ENCODE peak calls at places on chromosomes 1 and 21, in nine cellular contexts. H is right cardiac atrium; S is small intestine; Q is hepatocyte; B is CD8-positive, alpha-beta T cell; A is dorsolateral prefrontal cortex; V is aorta; O is keratinocyte; W is DND-41. N is an unnamed sample.
A peak's percentile ranks its signal among the peaks of the same experiment; 100 is the strongest.

GRCh38 chr1:193625255-193625654 is 438.8 kb upstream of the B3GALT2 start:
- DNase-seq in H (no peak), V (no peak), A (no peak), Q (no peak), W (no peak), S (no peak), O (no peak), B (no peak), N (no peak)

GRCh38 chr1:161439280-161440232 is 65.7 kb upstream of the FCGR2A start:
- DNase-seq in Q (peak; percentile 23), S (peak; percentile 13), B (no peak), W (no peak), A (peak; percentile 3), O (no peak), H (peak; percentile 52), V (peak; percentile 79), N (no peak)

GRCh38 chr1:99648107-99648506 is 2.2 kb downstream of the PALMD start:
- DNase-seq in V (peak; percentile 75), W (no peak), Q (peak; percentile 21), S (peak; percentile 21), B (no peak), O (no peak), A (no peak), H (peak; percentile 86), N (no peak)

GRCh38 chr1:51000160-51000559 is 30.1 kb downstream of the CDKN2C start:
- DNase-seq in W (no peak), S (no peak), Q (no peak), O (no peak), A (no peak), V (no peak), B (no peak), H (no peak), N (no peak)

GRCh38 chr1:12541274-12542137 is 76.5 kb downstream of the DHRS3 start:
- DNase-seq in W (no peak), B (no peak), Q (peak; percentile 48), O (no peak), H (peak; percentile 87), A (no peak), S (no peak), V (peak; percentile 86), N (no peak)

GRCh38 chr1:51070011-51070410 is 32.0 kb upstream of the C1orf185 start:
- DNase-seq in A (no peak), S (no peak), W (no peak), V (no peak), O (no peak), H (no peak), B (no peak), Q (no peak), N (no peak)

GRCh38 chr1:43293896-43294760 is 6.7 kb upstream of the TIE1 start:
- DNase-seq in Q (no peak), S (peak; percentile 86), W (no peak), A (no peak), H (no peak), V (no peak), O (no peak), B (no peak), N (peak; percentile 39)

GRCh38 chr1:5189384-5189783 is 535.0 kb downstream of the AJAP1 start:
- DNase-seq in A (no peak), S (no peak), O (no peak), B (no peak), H (no peak), V (no peak), W (no peak), Q (no peak), N (no peak)

GRCh38 chr1:181100015-181100905 is 11.8 kb downstream of the IER5 start:
- DNase-seq in Q (no peak), B (no peak), V (no peak), A (no peak), W (peak; percentile 53), S (no peak), O (no peak), H (no peak), N (peak; percentile 66)

GRCh38 chr1:42933060-42933586 is 25.5 kb downstream of the SLC2A1 start:
- DNase-seq in Q (no peak), V (no peak), S (no peak), H (no peak), W (no peak), B (no peak), A (no peak), O (no peak), N (no peak)

GRCh38 chr1:161849518-161849917 is 83.4 kb downstream of the ATF6 start:
- DNase-seq in A (no peak), W (no peak), B (no peak), O (no peak), V (no peak), Q (no peak), S (no peak), H (no peak), N (no peak)

GRCh38 chr1:50645147-50645546 is 221.9 kb upstream of the DMRTA2 start:
- DNase-seq in A (no peak), O (no peak), W (no peak), S (no peak), V (no peak), H (no peak), B (no peak), Q (no peak), N (no peak)

GRCh38 chr1:156508205-156508954 is 7.8 kb upstream of the MEF2D start:
- DNase-seq in O (no peak), W (no peak), B (no peak), V (peak; percentile 92), S (no peak), H (peak; percentile 93), Q (no peak), A (no peak), N (no peak)

GRCh38 chr1:156506450-156506849 is 5.9 kb upstream of the MEF2D start:
- DNase-seq in O (no peak), A (no peak), B (no peak), W (no peak), V (no peak), S (no peak), H (no peak), Q (no peak), N (no peak)

GRCh38 chr1:156510709-156511108 is 10.1 kb upstream of the MEF2D start:
- DNase-seq in W (no peak), B (no peak), H (peak; percentile 95), V (peak; percentile 95), O (no peak), Q (no peak), A (peak; percentile 86), S (no peak), N (no peak)

GRCh38 chr1:156509424-156510035 is 9.0 kb upstream of the MEF2D start:
- DNase-seq in S (no peak), O (no peak), H (no peak), Q (no peak), A (no peak), V (no peak), W (no peak), B (no peak), N (no peak)

DNA sequence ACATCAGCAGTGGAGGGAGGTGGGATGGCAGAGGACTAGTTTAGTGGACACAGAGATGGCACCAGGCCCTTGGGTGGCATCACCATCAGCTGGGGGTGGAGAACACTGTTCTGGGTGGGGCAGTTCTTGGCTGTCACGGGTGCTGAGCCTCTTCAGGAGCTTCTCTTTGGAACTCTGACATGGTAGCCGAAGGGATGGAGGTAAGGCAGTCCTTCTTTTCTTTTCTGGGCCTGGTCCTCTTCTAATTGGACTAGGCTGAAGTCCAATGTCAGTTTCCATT is 8.3 kb upstream of the MEF2D start:
- DNase-seq in S (no peak), V (no peak), W (no peak), Q (no peak), H (no peak), O (no peak), B (no peak), A (no peak), N (no peak)
- H3K27ac ChIP-seq in S (peak overlapping the region; percentile 1), V (peak overlapping the region; percentile 98), W (no peak overlapping the region), Q (no peak overlapping the region), H (peak overlapping the region; percentile 97), O (no peak overlapping the region), B (no peak overlapping the region), A (peak overlapping the region; percentile 83), N (no peak overlapping the region)

DNA sequence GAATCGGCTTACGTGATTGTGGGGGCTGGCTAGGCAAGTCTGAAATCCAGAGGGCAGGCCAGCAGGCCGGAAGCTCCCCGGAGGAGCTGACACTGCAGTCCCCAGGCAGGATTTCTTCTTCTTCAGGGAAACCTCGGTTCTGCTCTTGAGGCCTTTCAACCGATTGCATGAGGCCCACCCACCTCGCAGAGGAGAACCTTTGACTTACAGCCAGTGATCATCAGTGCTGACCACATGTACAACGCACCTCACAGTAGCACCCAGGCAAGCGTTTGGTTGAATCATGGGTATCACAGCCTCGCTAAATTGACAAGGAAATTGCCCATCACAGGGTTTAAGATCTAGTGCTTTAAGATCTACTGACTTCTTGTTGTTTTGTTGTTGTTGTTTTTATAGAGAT is 23.6 kb upstream of the GPR157 start:
- DNase-seq in W (no peak), H (no peak), Q (no peak), A (no peak), B (no peak), O (no peak), V (no peak), S (no peak), N (no peak)
- H3K27ac ChIP-seq in W (no peak overlapping the region), H (no peak overlapping the region), Q (no peak overlapping the region), A (no peak overlapping the region), B (no peak overlapping the region), O (no peak overlapping the region), V (no peak overlapping the region), S (no peak overlapping the region), N (no peak overlapping the region)

DNA sequence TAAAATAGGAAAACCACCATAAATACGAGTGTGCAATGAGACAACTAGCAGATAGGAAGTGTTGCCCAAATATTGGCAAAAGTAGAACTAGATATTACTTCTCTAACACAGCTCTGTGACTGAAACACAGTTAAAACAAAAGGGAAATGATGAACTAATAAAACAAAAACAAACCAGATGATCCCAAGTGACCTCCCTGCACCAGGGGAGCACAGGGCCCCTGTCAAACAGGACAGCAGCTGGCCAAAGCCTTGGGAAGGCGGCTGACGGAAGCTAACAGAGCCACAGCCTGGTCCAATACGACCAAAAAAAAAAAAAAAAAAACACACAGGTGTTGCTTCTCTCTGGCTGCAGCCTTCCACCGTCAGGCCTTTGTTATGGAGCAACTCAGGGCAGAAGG is 17.8 kb downstream of the ZBTB17 start:
- DNase-seq in A (no peak), Q (no peak), S (no peak), V (no peak), H (no peak), B (no peak), O (no peak), W (no peak), N (no peak)
- H3K27ac ChIP-seq in A (no peak overlapping the region), Q (no peak overlapping the region), S (no peak overlapping the region), V (no peak overlapping the region), H (no peak overlapping the region), B (no peak overlapping the region), O (no peak overlapping the region), W (no peak overlapping the region), N (no peak overlapping the region)

DNA sequence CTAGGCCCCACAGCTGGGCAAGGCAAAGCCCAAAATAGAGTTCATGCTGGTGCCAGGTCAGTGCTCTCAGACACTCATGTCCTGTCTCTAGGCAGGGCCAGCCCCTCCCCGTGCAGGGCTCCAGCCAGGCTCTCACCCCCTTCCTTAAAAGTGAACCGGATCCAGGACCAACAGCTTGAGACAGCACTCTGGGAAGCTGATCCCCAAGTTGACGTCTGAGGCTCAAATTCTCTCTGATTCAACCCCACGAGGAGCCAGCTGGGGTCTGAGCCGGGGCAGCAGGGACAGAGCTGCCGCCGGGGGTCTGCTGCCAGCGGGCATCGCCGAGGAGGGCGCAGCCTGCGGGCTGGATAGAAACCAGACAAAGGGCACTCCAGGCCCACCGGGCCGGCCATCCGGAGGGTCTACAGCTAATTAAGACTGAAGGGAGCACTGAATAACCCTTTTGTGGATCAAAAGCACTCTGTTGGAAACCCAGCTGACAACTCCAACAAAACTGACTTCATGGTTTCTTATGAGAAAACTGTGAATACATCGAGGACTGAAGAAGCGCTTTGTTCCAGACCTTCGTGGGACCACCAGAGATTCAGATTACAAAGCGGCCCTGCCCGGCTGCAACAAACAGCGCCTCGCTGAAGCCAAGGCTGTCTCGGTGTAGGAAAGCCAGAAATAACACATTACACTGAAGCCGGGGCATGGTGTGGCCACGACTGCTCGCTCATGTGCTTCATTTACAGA is 95.8 kb downstream of the PSMG1 start:
- DNase-seq in O (no peak), H (peak; percentile 81), S (no peak), V (peak; percentile 80), B (no peak), A (no peak), Q (no peak), W (no peak), N (no peak)
- H3K27ac ChIP-seq in O (no peak overlapping the region), H (peak overlapping the region; percentile 90), S (no peak overlapping the region), V (peak overlapping the region; percentile 92), B (no peak overlapping the region), A (no peak overlapping the region), Q (no peak overlapping the region), W (no peak overlapping the region), N (no peak overlapping the region)